ENCODE peak calls at places on chromosome 18, in ten cellular contexts. C, S, R, K, O, E, Q, Y, I and A are unnamed samples.

GRCh38 chr18:29250843-29251242 is 1073.9 kb upstream of the CDH2 start:
- DNase-seq in Q (no peak), R (no peak), O (no peak), S (no peak), K (no peak), E (no peak), I (no peak), C (no peak), Y (no peak), A (no peak)

GRCh38 chr18:48202899-48203260 is 206.3 kb downstream of the ZBTB7C start:
- DNase-seq in R (no peak), C (no peak), Y (no peak), E (no peak), K (no peak), I (no peak), S (no peak), Q (no peak), O (no peak), A (no peak)

GRCh38 chr18:11154369-11154982 is 5.1 kb upstream of the PIEZO2 start:
- DNase-seq in Q (no peak), C (peak; percentile 78), K (no peak), E (no peak), Y (no peak), O (no peak), R (no peak), S (no peak), I (peak; percentile 51), A (peak; percentile 68)

GRCh38 chr18:12410121-12410520 is 2.4 kb downstream of the PRELID3A start:
- DNase-seq in R (no peak), Q (no peak), O (no peak), K (no peak), E (peak; percentile 61), I (no peak), C (no peak), S (no peak), Y (no peak), A (no peak)

GRCh38 chr18:24176727-24177416 is 38.0 kb downstream of the CABYR start:
- DNase-seq in Y (no peak), R (peak; percentile 9), C (peak; percentile 66), E (peak; percentile 81), S (no peak), K (no peak), Q (peak; percentile 58), O (peak; percentile 42), I (peak; percentile 58), A (peak; percentile 87)

GRCh38 chr18:59915606-59916005 is 15.8 kb downstream of the PMAIP1 start:
- DNase-seq in I (no peak), K (no peak), Q (no peak), C (peak; percentile 38), S (no peak), E (no peak), R (no peak), O (no peak), Y (no peak), A (no peak)

GRCh38 chr18:48728204-48728833 is 189.5 kb downstream of the CTIF start:
- DNase-seq in I (no peak), R (no peak), E (peak; percentile 87), S (no peak), O (no peak), Q (peak; percentile 52), K (no peak), C (peak; percentile 97), Y (no peak), A (no peak)

GRCh38 chr18:76491436-76491800 is 3.6 kb downstream of the ZNF516 start:
- DNase-seq in S (peak; percentile 34), K (no peak), Y (peak; percentile 79), Q (peak; percentile 81), O (peak; percentile 81), C (peak; percentile 77), I (peak; percentile 66), R (peak; percentile 77), E (peak; percentile 90), A (peak; percentile 96)

GRCh38 chr18:49656098-49656591 is 94.3 kb downstream of the LIPG start:
- DNase-seq in Q (no peak), R (no peak), Y (no peak), O (no peak), K (no peak), C (peak; percentile 23), S (no peak), I (peak; percentile 19), E (no peak), A (no peak)

GRCh38 chr18:80104364-80104779 is 4.7 kb upstream of the ADNP2 start:
- DNase-seq in E (no peak), Y (no peak), Q (no peak), O (no peak), I (no peak), C (no peak), S (no peak), R (no peak), K (no peak), A (no peak)

GRCh38 chr18:26746284-26747130 is 119.0 kb downstream of the AQP4 start:
- DNase-seq in C (peak; percentile 43), E (no peak), R (no peak), O (no peak), Q (no peak), Y (no peak), I (no peak), S (no peak), K (no peak), A (no peak)

GRCh38 chr18:31942301-31942998 is 478 bp downstream of the TRAPPC8 start:
- DNase-seq in S (no peak), Y (no peak), E (peak; percentile 80), C (peak; percentile 81), K (no peak), I (no peak), R (no peak), O (no peak), Q (peak; percentile 21), A (peak; percentile 79)

GRCh38 chr18:13147146-13147545 is 71.4 kb upstream of the LDLRAD4 start:
- DNase-seq in I (no peak), K (no peak), E (no peak), Y (no peak), C (no peak), O (no peak), Q (no peak), S (no peak), R (no peak), A (peak; percentile 70)

GRCh38 chr18:63586966-63587365 is at the start of gene SERPINB13:
- DNase-seq in I (no peak), O (no peak), E (no peak), Q (no peak), K (no peak), C (no peak), Y (no peak), R (no peak), S (no peak), A (no peak)

GRCh38 chr18:72119082-72119481 is 425.1 kb downstream of the CBLN2 start:
- DNase-seq in O (no peak), S (no peak), Y (no peak), Q (no peak), E (no peak), I (no peak), C (no peak), R (no peak), K (no peak), A (no peak)
- H3K9me3 ChIP-seq in O (no peaks in the 10 kb centered on the region), S (no peaks in the 10 kb centered on the region), Y (no peaks in the 10 kb centered on the region), Q (no peaks in the 10 kb centered on the region), E (no peaks in the 10 kb centered on the region), I (no peaks in the 10 kb centered on the region), C (no peaks in the 10 kb centered on the region), R (no peaks in the 10 kb centered on the region), K (no peaks in the 10 kb centered on the region), A (peaks cover 69% of the 10 kb centered on the region)

DNA sequence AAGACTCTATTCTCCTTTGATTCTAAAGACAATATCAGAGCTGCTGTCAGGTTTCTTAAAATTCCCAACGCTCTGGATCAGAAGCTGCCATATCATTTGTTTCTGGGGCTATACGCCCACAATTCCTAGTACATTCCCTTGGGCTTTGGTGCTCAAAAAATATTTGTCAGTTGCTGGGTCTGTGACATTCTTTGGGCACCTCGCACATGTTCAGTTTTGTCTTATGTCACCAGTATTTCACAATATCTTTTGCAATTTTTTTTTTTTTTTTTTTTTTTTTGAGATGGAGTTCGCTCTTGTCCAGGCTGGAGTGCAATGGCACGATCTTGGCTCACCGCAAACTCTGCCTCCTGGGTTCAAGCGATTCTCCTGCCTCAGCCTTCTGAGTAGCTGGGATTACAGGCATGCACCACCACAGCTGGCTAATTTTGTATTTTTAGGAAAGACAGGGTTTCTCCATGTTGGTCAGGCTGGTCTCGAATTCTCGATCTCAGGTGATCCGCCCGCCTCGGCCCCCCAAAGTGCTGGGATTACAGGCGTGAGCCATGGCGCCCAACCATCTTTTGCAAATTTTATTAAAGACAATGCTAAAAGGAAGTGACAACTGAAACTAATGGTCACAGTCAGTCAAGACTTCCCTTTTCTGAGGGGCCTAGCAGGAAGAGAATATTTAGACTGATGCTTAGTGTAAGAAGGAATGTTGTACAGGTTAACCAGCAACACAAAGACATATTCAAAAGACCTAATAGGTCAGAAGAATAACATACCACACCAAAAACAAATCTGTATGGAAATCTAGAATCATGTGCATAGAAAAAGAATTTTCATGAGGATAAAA is 6.8 kb downstream of the ZNF397 start:
- DNase-seq in O (no peak), E (no peak), R (no peak), Y (no peak), C (peak; percentile 6), K (no peak), S (no peak), Q (no peak), I (no peak), A (peak; percentile 64)
- H3K9me3 ChIP-seq in O (no peaks in the 10 kb centered on the region), E (no peaks in the 10 kb centered on the region), R (peaks cover 2% of the 10 kb centered on the region), Y (peaks cover 3% of the 10 kb centered on the region), C (peaks cover 7% of the 10 kb centered on the region), K (no peaks in the 10 kb centered on the region), S (no peaks in the 10 kb centered on the region), Q (no peaks in the 10 kb centered on the region), I (no peaks in the 10 kb centered on the region), A (peaks cover 51% of the 10 kb centered on the region)

GRCh38 chr18:44035554-44035953 is 645.1 kb upstream of the SETBP1 start:
- DNase-seq in S (no peak), O (no peak), C (no peak), Y (no peak), R (no peak), K (no peak), I (no peak), Q (no peak), E (no peak), A (no peak)

GRCh38 chr18:44028109-44028508 is 652.6 kb upstream of the SETBP1 start:
- DNase-seq in Y (no peak), Q (no peak), R (no peak), C (no peak), E (no peak), S (no peak), O (no peak), I (no peak), K (no peak), A (no peak)

GRCh38 chr18:44031063-44031462 is 649.6 kb upstream of the SETBP1 start:
- DNase-seq in C (no peak), S (no peak), R (no peak), Q (no peak), Y (no peak), E (no peak), K (no peak), O (no peak), I (no peak), A (no peak)

GRCh38 chr18:44036500-44036899 is 644.2 kb upstream of the SETBP1 start:
- DNase-seq in I (no peak), C (peak; percentile 3), K (no peak), R (no peak), Y (no peak), O (peak; percentile 17), E (peak; percentile 72), Q (no peak), S (no peak), A (no peak)

GRCh38 chr18:44033144-44033543 is 647.5 kb upstream of the SETBP1 start:
- DNase-seq in Y (no peak), R (no peak), Q (no peak), I (no peak), S (no peak), E (no peak), K (no peak), O (no peak), C (no peak), A (no peak)
- H3K9me3 ChIP-seq in Y (no peaks in the 10 kb centered on the region), R (no peaks in the 10 kb centered on the region), Q (no peaks in the 10 kb centered on the region), I (no peaks in the 10 kb centered on the region), S (no peaks in the 10 kb centered on the region), E (no peaks in the 10 kb centered on the region), K (no peaks in the 10 kb centered on the region), O (peaks cover 3% of the 10 kb centered on the region), C (no peaks in the 10 kb centered on the region), A (peaks cover under 1% of the 10 kb centered on the region)

GRCh38 chr18:78506031-78506461 is 473.6 kb upstream of the SALL3 start:
- DNase-seq in Q (no peak), Y (no peak), K (no peak), S (no peak), R (no peak), I (no peak), O (no peak), C (no peak), E (no peak), A (no peak)
- H3K9me3 ChIP-seq in Q (no peaks in the 10 kb centered on the region), Y (no peaks in the 10 kb centered on the region), K (no peaks in the 10 kb centered on the region), S (no peaks in the 10 kb centered on the region), R (no peaks in the 10 kb centered on the region), I (no peaks in the 10 kb centered on the region), O (no peaks in the 10 kb centered on the region), C (no peaks in the 10 kb centered on the region), E (no peaks in the 10 kb centered on the region), A (no peaks in the 10 kb centered on the region)